ENCODE peak calls at places on chromosomes 16 and 17, in six cellular contexts. One of them, this sample, is unnamed.
A peak's percentile ranks its signal among the peaks of the same experiment; 100 is the strongest.

GRCh38 chr17:66904760-66905637 is 59.5 kb upstream of the CACNG4 start:
- DNase-seq in psoas muscle: no peak
- DNase-seq in tibial artery: no peak
- DNase-seq in bronchial epithelial cell: peak; percentile 88
- DNase-seq in OCI-LY7: no peak
- DNase-seq in BE2C: peak; percentile 71
- DNase-seq in this sample: peak; percentile 19

GRCh38 chr16:49464877-49465504 is 91.4 kb downstream of the C16orf78 start:
- DNase-seq in psoas muscle: peak; percentile 45
- DNase-seq in tibial artery: no peak
- DNase-seq in BE2C: no peak
- DNase-seq in OCI-LY7: peak; percentile 66
- DNase-seq in bronchial epithelial cell: no peak
- DNase-seq in this sample: no peak

GRCh38 chr17:78862073-78863023 is 21.7 kb upstream of the USP36 start:
- DNase-seq in BE2C: no peak
- DNase-seq in tibial artery: peak; percentile 96
- DNase-seq in bronchial epithelial cell: peak; percentile 76
- DNase-seq in psoas muscle: peak; percentile 89
- DNase-seq in OCI-LY7: no peak
- DNase-seq in this sample: peak; percentile 70

GRCh38 chr17:20987511-20987910 is 55.3 kb downstream of the USP22 start:
- DNase-seq in tibial artery: no peak
- DNase-seq in OCI-LY7: no peak
- DNase-seq in BE2C: no peak
- DNase-seq in psoas muscle: peak; percentile 19
- DNase-seq in bronchial epithelial cell: no peak
- DNase-seq in this sample: no peak

GRCh38 chr17:80981062-80981902 is 10.4 kb upstream of the CHMP6 start:
- DNase-seq in bronchial epithelial cell: no peak
- DNase-seq in tibial artery: no peak
- DNase-seq in psoas muscle: peak; percentile 63
- DNase-seq in BE2C: peak; percentile 63
- DNase-seq in OCI-LY7: peak; percentile 51
- DNase-seq in this sample: no peak

GRCh38 chr16:27366687-27367462 is 35.1 kb upstream of the IL21R start:
- DNase-seq in BE2C: no peak
- DNase-seq in bronchial epithelial cell: peak; percentile 12
- DNase-seq in OCI-LY7: no peak
- DNase-seq in tibial artery: no peak
- DNase-seq in psoas muscle: no peak
- DNase-seq in this sample: no peak

GRCh38 chr17:66469890-66470289 is 167.5 kb downstream of the PRKCA start:
- DNase-seq in OCI-LY7: no peak
- DNase-seq in BE2C: no peak
- DNase-seq in tibial artery: no peak
- DNase-seq in psoas muscle: no peak
- DNase-seq in bronchial epithelial cell: no peak
- DNase-seq in this sample: no peak

GRCh38 chr17:69480197-69480596 is 65.7 kb downstream of the MAP2K6 start:
- DNase-seq in OCI-LY7: no peak
- DNase-seq in BE2C: no peak
- DNase-seq in tibial artery: peak; percentile 76
- DNase-seq in bronchial epithelial cell: no peak
- DNase-seq in psoas muscle: peak; percentile 89
- DNase-seq in this sample: no peak

GRCh38 chr17:3978421-3979275 is 14.4 kb upstream of the ATP2A3 start:
- DNase-seq in tibial artery: no peak
- DNase-seq in BE2C: no peak
- DNase-seq in psoas muscle: peak; percentile 32
- DNase-seq in bronchial epithelial cell: peak; percentile 15
- DNase-seq in OCI-LY7: no peak
- DNase-seq in this sample: no peak

GRCh38 chr17:3636908-3637373 is 381 bp downstream of the CTNS start:
- DNase-seq in OCI-LY7: no peak
- DNase-seq in tibial artery: no peak
- DNase-seq in BE2C: no peak
- DNase-seq in bronchial epithelial cell: no peak
- DNase-seq in psoas muscle: no peak
- DNase-seq in this sample: no peak

GRCh38 chr16:71172808-71173207 is 57.7 kb downstream of the HYDIN start:
- DNase-seq in psoas muscle: no peak
- DNase-seq in tibial artery: no peak
- DNase-seq in bronchial epithelial cell: no peak
- DNase-seq in BE2C: no peak
- DNase-seq in OCI-LY7: no peak
- DNase-seq in this sample: peak; percentile 18
- H3K36me3 ChIP-seq in psoas muscle: no peaks in the 10 kb centered on the region
- H3K36me3 ChIP-seq in tibial artery: no peaks in the 10 kb centered on the region
- H3K36me3 ChIP-seq in bronchial epithelial cell: no peaks in the 10 kb centered on the region
- H3K36me3 ChIP-seq in BE2C: no peaks in the 10 kb centered on the region
- H3K36me3 ChIP-seq in OCI-LY7: no peaks in the 10 kb centered on the region
- H3K36me3 ChIP-seq in this sample: no peaks in the 10 kb centered on the region

DNA sequence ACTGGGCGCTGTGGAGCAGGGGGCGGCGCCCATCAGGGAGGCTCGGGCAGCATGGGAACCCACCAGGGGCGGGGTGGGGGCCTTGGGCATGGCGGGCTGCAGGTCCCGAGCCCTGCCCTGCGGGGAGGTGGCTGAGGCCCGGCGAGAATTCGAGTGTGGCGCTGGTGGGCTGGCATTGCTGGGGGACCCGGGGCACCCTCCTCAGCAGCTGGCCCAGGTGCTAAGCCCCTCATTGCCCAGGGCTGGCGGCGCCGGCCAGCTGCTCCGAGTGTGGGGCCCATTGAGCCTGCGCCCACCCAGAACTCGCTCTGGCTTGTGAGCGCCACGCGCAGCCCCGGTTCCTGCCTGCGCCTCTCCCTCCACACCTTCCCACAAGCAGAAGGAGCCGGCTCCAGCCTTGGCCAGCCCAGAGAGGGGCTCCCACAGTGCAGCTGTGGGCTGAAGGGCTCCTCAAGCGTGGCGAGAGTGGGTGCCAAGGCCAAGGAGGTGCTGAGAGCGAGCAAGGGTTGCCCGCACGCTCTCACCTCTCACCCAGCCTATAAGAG is 5.9 kb downstream of the ALDH3A2 start:
- DNase-seq in tibial artery: no peak
- DNase-seq in bronchial epithelial cell: no peak
- DNase-seq in psoas muscle: no peak
- DNase-seq in OCI-LY7: no peak
- DNase-seq in BE2C: no peak
- DNase-seq in this sample: no peak
- H3K36me3 ChIP-seq in tibial artery: peaks cover 38% of the 10 kb centered on the region
- H3K36me3 ChIP-seq in bronchial epithelial cell: peaks cover 18% of the 10 kb centered on the region
- H3K36me3 ChIP-seq in psoas muscle: peaks cover 80% of the 10 kb centered on the region
- H3K36me3 ChIP-seq in OCI-LY7: peaks cover 69% of the 10 kb centered on the region
- H3K36me3 ChIP-seq in BE2C: no peaks in the 10 kb centered on the region
- H3K36me3 ChIP-seq in this sample: peaks cover 57% of the 10 kb centered on the region

GRCh38 chr16:84068783-84069464 is 26.3 kb upstream of the SLC38A8 start:
- DNase-seq in BE2C: no peak
- DNase-seq in bronchial epithelial cell: no peak
- DNase-seq in psoas muscle: no peak
- DNase-seq in OCI-LY7: no peak
- DNase-seq in tibial artery: no peak
- DNase-seq in this sample: no peak
- H3K36me3 ChIP-seq in BE2C: peaks cover 58% of the 10 kb centered on the region
- H3K36me3 ChIP-seq in bronchial epithelial cell: peaks cover 18% of the 10 kb centered on the region
- H3K36me3 ChIP-seq in psoas muscle: peaks cover 99% of the 10 kb centered on the region
- H3K36me3 ChIP-seq in OCI-LY7: peaks cover 86% of the 10 kb centered on the region
- H3K36me3 ChIP-seq in tibial artery: peaks cover 86% of the 10 kb centered on the region
- H3K36me3 ChIP-seq in this sample: peaks cover 97% of the 10 kb centered on the region

GRCh38 chr17:60857521-60857920 is 179.9 kb downstream of the BCAS3 start:
- DNase-seq in BE2C: no peak
- DNase-seq in bronchial epithelial cell: no peak
- DNase-seq in OCI-LY7: no peak
- DNase-seq in psoas muscle: no peak
- DNase-seq in tibial artery: no peak
- DNase-seq in this sample: no peak

GRCh38 chr17:60864674-60865080 is 187.0 kb downstream of the BCAS3 start:
- DNase-seq in psoas muscle: no peak
- DNase-seq in OCI-LY7: no peak
- DNase-seq in tibial artery: no peak
- DNase-seq in BE2C: no peak
- DNase-seq in bronchial epithelial cell: no peak
- DNase-seq in this sample: no peak

GRCh38 chr17:60863892-60864673 is 186.4 kb downstream of the BCAS3 start:
- DNase-seq in tibial artery: no peak
- DNase-seq in OCI-LY7: no peak
- DNase-seq in bronchial epithelial cell: no peak
- DNase-seq in BE2C: no peak
- DNase-seq in psoas muscle: no peak
- DNase-seq in this sample: no peak

DNA sequence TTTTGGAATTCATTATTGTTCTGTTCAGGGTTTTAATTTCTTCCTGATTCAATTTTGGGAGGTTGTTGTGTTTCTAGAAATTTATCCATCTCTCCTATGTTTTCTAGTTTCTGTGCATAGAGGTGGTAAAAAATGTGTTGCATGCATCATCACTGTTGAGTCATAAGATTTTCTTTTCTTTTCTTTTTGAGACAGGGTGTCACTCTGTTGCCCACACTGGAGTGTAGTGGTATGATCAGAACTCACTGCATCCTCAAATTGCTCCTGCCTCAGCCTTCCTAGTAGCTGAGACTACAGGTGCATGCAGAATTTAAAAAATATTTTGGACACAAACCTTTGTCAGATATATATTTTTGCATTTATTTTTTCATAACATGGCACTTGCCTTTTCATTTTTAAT is 184.8 kb downstream of the BCAS3 start:
- DNase-seq in psoas muscle: no peak
- DNase-seq in BE2C: no peak
- DNase-seq in OCI-LY7: no peak
- DNase-seq in bronchial epithelial cell: peak; percentile 10
- DNase-seq in tibial artery: no peak
- DNase-seq in this sample: no peak
- H3K36me3 ChIP-seq in psoas muscle: no peaks in the 10 kb centered on the region
- H3K36me3 ChIP-seq in BE2C: no peaks in the 10 kb centered on the region
- H3K36me3 ChIP-seq in OCI-LY7: no peaks in the 10 kb centered on the region
- H3K36me3 ChIP-seq in bronchial epithelial cell: no peaks in the 10 kb centered on the region
- H3K36me3 ChIP-seq in tibial artery: no peaks in the 10 kb centered on the region
- H3K36me3 ChIP-seq in this sample: no peaks in the 10 kb centered on the region

GRCh38 chr17:83092931-83093330 is 13.5 kb downstream of the METRNL start:
- DNase-seq in psoas muscle: no peak
- DNase-seq in bronchial epithelial cell: no peak
- DNase-seq in BE2C: no peak
- DNase-seq in tibial artery: no peak
- DNase-seq in OCI-LY7: no peak
- DNase-seq in this sample: no peak
- H3K36me3 ChIP-seq in psoas muscle: peaks cover 20% of the 10 kb centered on the region
- H3K36me3 ChIP-seq in bronchial epithelial cell: peaks cover 4% of the 10 kb centered on the region
- H3K36me3 ChIP-seq in BE2C: no peaks in the 10 kb centered on the region
- H3K36me3 ChIP-seq in tibial artery: peaks cover 38% of the 10 kb centered on the region
- H3K36me3 ChIP-seq in OCI-LY7: no peaks in the 10 kb centered on the region
- H3K36me3 ChIP-seq in this sample: peaks cover 35% of the 10 kb centered on the region